ENCODE peak calls at places on chromosome 20, in seven cellular contexts. S is HCEC 1CT; B is fibroblast of mammary gland; A is tibial artery; T is GM12892; M is CD8-positive, alpha-beta memory T cell; X is neural progenitor cell. I is an unnamed sample.

GRCh38 chr20:31602779-31603441 is 2.2 kb upstream of the ID1 start:
- DNase-seq in S (peak; percentile 64), B (peak; percentile 82), A (no peak), T (no peak), M (peak; percentile 75), X (no peak), I (no peak)

GRCh38 chr20:29873946-29874345 is 1383.5 kb upstream of the DEFB115 start:
- DNase-seq in S (peak; percentile 23), B (peak; percentile 51), A (peak; percentile 47), T (no peak), M (peak; percentile 61), X (peak; percentile 82), I (peak; percentile 73)

GRCh38 chr20:14360386-14360785 is 23.0 kb upstream of the FLRT3 start:
- DNase-seq in S (no peak), B (peak; percentile 35), A (no peak), T (no peak), M (no peak), X (no peak), I (no peak)

GRCh38 chr20:20207291-20207690 is 155.0 kb downstream of the CFAP61 start:
- DNase-seq in S (no peak), B (no peak), A (no peak), T (no peak), M (no peak), X (peak; percentile 67), I (no peak)

GRCh38 chr20:44644384-44645131 is 6.9 kb downstream of the ADA start:
- DNase-seq in S (no peak), B (no peak), A (no peak), T (no peak), M (peak; percentile 64), X (no peak), I (no peak)

GRCh38 chr20:63183422-63184146 is 32.3 kb downstream of the YTHDF1 start:
- DNase-seq in S (no peak), B (no peak), A (no peak), T (peak; percentile 67), M (peak; percentile 61), X (peak; percentile 74), I (no peak)

GRCh38 chr20:5829241-5829809 is 79.1 kb downstream of the SHLD1 start:
- DNase-seq in S (no peak), B (no peak), A (no peak), T (no peak), M (no peak), X (no peak), I (no peak)

GRCh38 chr20:21436186-21436585 is 38.9 kb upstream of the NKX2-4 start:
- DNase-seq in S (peak; percentile 96), B (peak; percentile 68), A (no peak), T (no peak), M (no peak), X (no peak), I (no peak)

GRCh38 chr20:1150218-1150617 is 31.8 kb downstream of the PSMF1 start:
- DNase-seq in S (peak; percentile 5), B (peak; percentile 61), A (no peak), T (no peak), M (no peak), X (no peak), I (no peak)

GRCh38 chr20:50193169-50193850 is 2.7 kb downstream of the CEBPB start:
- DNase-seq in S (peak; percentile 22), B (peak; percentile 49), A (no peak), T (no peak), M (no peak), X (no peak), I (no peak)